ENCODE peak calls at places on chromosomes 5 and 9, in ten cellular contexts. J is endodermal cell; V is CD4-positive, CD25-positive, alpha-beta regulatory T cell; A is H7; P is naive thymus-derived CD4-positive, alpha-beta T cell; T is AG10803; F is caudate nucleus; H is GM18507; I is non-pigmented ciliary epithelial cell; W is GM13976. S is an unnamed sample.

GRCh38 chr9:129108083-129108804 is 2.3 kb downstream of the CRAT start:
- DNase-seq in T (no peak), W (no peak), A (peak), P (no peak), V (no peak), I (no peak), H (no peak), F (no peak), J (no peak), S (no peak)

GRCh38 chr9:34633851-34634550 is 3.6 kb downstream of the SIGMAR1 start:
- DNase-seq in T (peak), F (peak), J (peak), V (peak), H (no peak), W (peak), A (peak), P (peak), I (peak), S (peak)

GRCh38 chr5:148418511-148418910 is 34.8 kb downstream of the FBXO38 start:
- DNase-seq in W (no peak), A (no peak), V (no peak), I (no peak), T (no peak), P (no peak), J (no peak), F (no peak), H (no peak), S (no peak)

GRCh38 chr5:6590581-6590980 is 42.3 kb downstream of the NSUN2 start:
- DNase-seq in F (no peak), I (no peak), A (no peak), W (no peak), H (no peak), V (no peak), P (no peak), T (no peak), J (peak), S (no peak)

GRCh38 chr9:134624827-134625181 is 16.8 kb upstream of the COL5A1 start:
- DNase-seq in W (no peak), P (no peak), V (no peak), H (no peak), I (no peak), J (peak), T (peak), F (no peak), A (peak), S (no peak)

GRCh38 chr9:106693546-106693945 is 169.4 kb upstream of the ZNF462 start:
- DNase-seq in V (no peak), I (no peak), H (no peak), P (no peak), F (no peak), J (no peak), W (no peak), A (no peak), T (peak), S (no peak)

GRCh38 chr5:463952-464351 is 21.0 kb downstream of the EXOC3 start:
- DNase-seq in J (no peak), H (no peak), P (peak), W (no peak), I (no peak), V (peak), F (peak), A (no peak), T (no peak), S (no peak)

GRCh38 chr9:37262410-37262809 is 142.0 kb downstream of the ZCCHC7 start:
- DNase-seq in V (no peak), T (peak), I (no peak), J (peak), F (no peak), P (no peak), W (no peak), H (no peak), A (peak), S (no peak)

GRCh38 chr5:1743061-1743768 is 56.4 kb downstream of the MRPL36 start:
- DNase-seq in T (no peak), I (no peak), V (no peak), P (no peak), J (peak), F (no peak), H (no peak), A (no peak), W (no peak), S (no peak)

GRCh38 chr5:120632430-120632829 is 168.3 kb downstream of the PRR16 start:
- DNase-seq in J (no peak), A (no peak), I (no peak), F (no peak), H (no peak), T (no peak), V (no peak), W (no peak), P (no peak), S (no peak)

S was measured in GM12892.